ENCODE peak calls at places on chromosomes 3 and 15, in six cellular contexts. M is endothelial cell of umbilical vein; W is astrocyte of the spinal cord; Y is HTR-8/SVneo; N is stimulated activated CD4-positive, alpha-beta T cell treated with anti-CD3 and anti-CD28 coated beads, Interleukin-1b, Interleukin-23, amount 100 ng/mL, for 4 hours; I is heart right ventricle. S is an unnamed sample.

GRCh38 chr3:192727032-192727847 is at the start of gene FGF12:
- DNase-seq in I (peak), Y (peak), W (peak), M (peak), N (peak), S (peak)

GRCh38 chr15:82828064-82828463 is 18.6 kb downstream of the WHAMM start:
- DNase-seq in I (no peak), N (no peak), W (no peak), Y (no peak), M (no peak), S (no peak)

GRCh38 chr3:136456196-136456595 is 206.1 kb downstream of the PCCB start:
- DNase-seq in I (no peak), Y (no peak), M (no peak), W (no peak), N (no peak), S (no peak)

GRCh38 chr3:194035406-194036138 is 100.4 kb upstream of the HES1 start:
- DNase-seq in M (no peak), Y (no peak), N (no peak), W (no peak), I (no peak), S (no peak)

GRCh38 chr3:111392911-111393351 is 149.1 kb upstream of the CD96 start:
- DNase-seq in W (peak), Y (no peak), N (no peak), M (no peak), I (no peak), S (no peak)

GRCh38 chr3:138646008-138646407 is 37.4 kb downstream of the FAIM start:
- DNase-seq in I (no peak), Y (no peak), N (no peak), M (no peak), W (no peak), S (no peak)

GRCh38 chr15:69094124-69095030 is 66.1 kb upstream of the GLCE start:
- DNase-seq in W (no peak), I (no peak), Y (no peak), M (no peak), N (no peak), S (no peak)

GRCh38 chr15:58865420-58865880 is 68.0 kb downstream of the SLTM start:
- DNase-seq in Y (no peak), W (no peak), N (no peak), I (peak), M (no peak), S (no peak)

GRCh38 chr3:102060814-102061213 is 211.5 kb downstream of the NFKBIZ start:
- DNase-seq in N (no peak), W (no peak), M (no peak), I (no peak), Y (no peak), S (no peak)

GRCh38 chr3:108013141-108014055 is 77.4 kb downstream of the CD47 start:
- DNase-seq in Y (no peak), I (no peak), M (no peak), W (no peak), N (no peak), S (no peak)

GRCh38 chr15:86009727-86010126 is 69.9 kb upstream of the AGBL1 start:
- DNase-seq in N (no peak), W (no peak), Y (no peak), I (no peak), M (no peak), S (no peak)